ENCODE peak calls at places on chromosomes 13 and 19, in seven cellular contexts. B is IMR-90, W is endothelial cell of umbilical vein, K is HCT116, O is HepG2, S is K562, F is GM12878. C is an unnamed sample.

GRCh38 chr13:114128624-114129522 is 3.5 kb downstream of the RASA3 start:
- DNase-seq in F (peak; percentile 81), K (peak; percentile 72), S (peak; percentile 87), W (peak; percentile 96), B (peak; percentile 95), O (no peak), C (no peak)

GRCh38 chr13:86757236-86757978 is 913.8 kb upstream of the SLITRK5 start:
- DNase-seq in O (no peak), S (no peak), F (no peak), B (no peak), W (no peak), K (no peak), C (peak; percentile 31)

GRCh38 chr13:41608111-41608510 is 150.8 kb downstream of the RGCC start:
- DNase-seq in F (no peak), K (no peak), O (no peak), W (no peak), S (no peak), B (no peak), C (no peak)

GRCh38 chr19:56725829-56726424 is 54.4 kb upstream of the ZNF835 start:
- DNase-seq in S (no peak), F (no peak), B (no peak), W (no peak), O (no peak), K (no peak), C (no peak)

GRCh38 chr13:108920137-108920536 is 290.7 kb downstream of the MYO16 start:
- DNase-seq in O (no peak), K (no peak), B (no peak), W (no peak), S (no peak), F (no peak), C (no peak)

GRCh38 chr13:45441633-45442032 is 23.1 kb upstream of the COG3 start:
- DNase-seq in F (peak; percentile 60), W (peak; percentile 36), S (no peak), O (peak; percentile 70), B (peak; percentile 10), K (no peak), C (no peak)

GRCh38 chr19:42121666-42122069 is 10.6 kb downstream of the POU2F2 start:
- DNase-seq in B (peak; percentile 88), S (no peak), F (peak; percentile 52), W (peak; percentile 93), K (no peak), O (no peak), C (no peak)

GRCh38 chr19:16168465-16169081 is 4.8 kb downstream of the CIB3 start:
- DNase-seq in O (no peak), F (no peak), B (peak; percentile 50), K (no peak), W (no peak), S (peak; percentile 18), C (no peak)

GRCh38 chr19:48780684-48781391 is 25.5 kb downstream of the FGF21 start:
- DNase-seq in B (peak; percentile 58), S (peak; percentile 86), K (no peak), O (peak; percentile 88), F (peak; percentile 54), W (peak; percentile 43), C (no peak)

GRCh38 chr13:74194856-74195255 is 60.7 kb upstream of the KLF12 start:
- DNase-seq in B (no peak), O (no peak), K (no peak), F (no peak), W (no peak), S (no peak), C (no peak)

GRCh38 chr19:43362745-43363144 is 9.3 kb downstream of the CD177 start:
- DNase-seq in O (no peak), B (no peak), K (no peak), W (no peak), F (no peak), S (no peak), C (no peak)

GRCh38 chr13:27549406-27549981 is 70.8 kb downstream of the LNX2 start:
- DNase-seq in W (no peak), F (no peak), O (no peak), S (no peak), K (no peak), B (no peak), C (no peak)

GRCh38 chr13:39776439-39776838 is 121.0 kb downstream of the COG6 start:
- DNase-seq in S (no peak), K (no peak), O (no peak), F (no peak), B (peak; percentile 88), W (peak; percentile 77), C (no peak)

GRCh38 chr19:50050406-50051223 is 24.8 kb downstream of the ZNF473 start:
- DNase-seq in S (peak; percentile 90), B (peak; percentile 79), K (no peak), O (no peak), F (peak; percentile 23), W (peak; percentile 61), C (no peak)

GRCh38 chr19:45817725-45818301 is 2.7 kb upstream of the RSPH6A start:
- DNase-seq in F (no peak), K (no peak), S (no peak), W (no peak), O (no peak), B (no peak), C (no peak)

GRCh38 chr13:28451482-28452217 is 43.3 kb downstream of the FLT1 start:
- DNase-seq in S (peak; percentile 39), O (no peak), W (peak; percentile 92), F (no peak), B (no peak), K (no peak), C (no peak)

GRCh38 chr13:83980322-83980721 is 98.0 kb upstream of the SLITRK1 start:
- DNase-seq in S (no peak), O (no peak), K (no peak), W (no peak), B (peak; percentile 0), F (no peak), C (no peak)

GRCh38 chr13:103859952-103860351 is 793.7 kb upstream of the SLC10A2 start:
- DNase-seq in W (no peak), O (no peak), S (no peak), K (no peak), F (no peak), B (no peak), C (no peak)

GRCh38 chr13:30584332-30584731 is 33.4 kb upstream of the USPL1 start:
- DNase-seq in W (no peak), S (no peak), K (no peak), O (no peak), F (no peak), B (no peak), C (no peak)

GRCh38 chr13:61078976-61079770 is 336.5 kb downstream of the PCDH20 start:
- DNase-seq in O (no peak), W (no peak), K (no peak), F (no peak), B (no peak), S (no peak), C (no peak)

GRCh38 chr13:63773476-63773875 is 2357.8 kb upstream of the PCDH20 start:
- DNase-seq in B (no peak), F (no peak), O (no peak), W (no peak), S (no peak), K (no peak), C (no peak)

GRCh38 chr19:492091-492531 is 4.2 kb upstream of the MADCAM1 start:
- DNase-seq in W (no peak), B (no peak), O (no peak), F (no peak), S (peak; percentile 52), K (no peak), C (no peak)
- H3K9ac ChIP-seq in W (no peak overlapping the region), B (no peak overlapping the region), O (no peak overlapping the region), F (no peak overlapping the region), S (peak overlapping the region; percentile 35), K (no peak overlapping the region), C (no peak overlapping the region)

DNA sequence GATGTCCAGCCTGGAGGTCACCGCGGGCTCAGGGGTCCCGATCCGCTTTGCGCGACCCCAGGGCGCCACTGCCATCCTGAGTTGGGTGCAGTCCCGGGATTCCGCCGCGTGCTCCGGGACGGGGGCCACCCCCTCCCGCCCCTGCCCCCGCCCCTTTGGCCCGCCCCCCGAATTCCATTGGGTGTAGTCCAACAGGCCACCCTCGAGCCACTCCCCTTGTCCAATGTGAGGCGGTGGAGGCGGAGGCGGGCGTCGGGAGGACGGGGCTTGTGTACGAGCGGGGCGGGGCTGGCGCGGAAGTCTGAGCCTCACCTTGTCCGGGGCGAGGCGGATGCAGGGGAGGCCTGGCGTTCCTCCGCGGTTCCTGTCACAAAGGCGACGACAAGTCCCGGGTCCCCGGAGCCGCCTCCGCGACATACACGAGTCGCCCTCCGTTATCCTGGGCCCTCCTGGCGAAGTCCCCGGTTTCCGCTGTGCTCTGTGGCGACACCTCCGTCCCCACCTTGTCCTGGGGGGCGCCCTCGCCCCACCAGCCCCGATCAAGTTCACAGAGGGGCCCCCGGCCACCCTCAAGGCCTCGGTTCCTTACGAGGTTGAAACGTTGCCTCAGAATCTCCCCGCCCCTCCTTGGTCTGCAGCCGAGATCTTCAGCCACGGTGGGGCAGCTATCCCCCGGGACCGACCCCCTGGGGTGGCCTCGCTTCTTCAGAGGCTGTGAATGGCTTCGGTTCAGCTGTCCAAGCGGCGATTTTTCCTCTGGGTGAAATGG is 1.2 kb downstream of the LDLR start:
- DNase-seq in S (peak; percentile 98), F (peak; percentile 76), O (peak; percentile 92), B (peak; percentile 92), W (peak; percentile 91), K (peak; percentile 86), C (peak; percentile 83)
- TF ChIP-seq POLR2A in S (peak; percentile 71), F (peak; percentile 96), O (peak; percentile 98), B (peak; percentile 88), W (peak; percentile 68), K (peak; percentile 49), C (peak; percentile 70)

GRCh38 chr13:44311011-44311481 is 62.6 kb upstream of the SERP2 start:
- DNase-seq in K (no peak), F (no peak), W (no peak), B (peak; percentile 52), S (no peak), O (no peak), C (no peak)
- H3K9ac ChIP-seq in K (no peak overlapping the region), F (no peak overlapping the region), W (no peak overlapping the region), B (no peak overlapping the region), S (no peak overlapping the region), O (no peak overlapping the region), C (no peak overlapping the region)

DNA sequence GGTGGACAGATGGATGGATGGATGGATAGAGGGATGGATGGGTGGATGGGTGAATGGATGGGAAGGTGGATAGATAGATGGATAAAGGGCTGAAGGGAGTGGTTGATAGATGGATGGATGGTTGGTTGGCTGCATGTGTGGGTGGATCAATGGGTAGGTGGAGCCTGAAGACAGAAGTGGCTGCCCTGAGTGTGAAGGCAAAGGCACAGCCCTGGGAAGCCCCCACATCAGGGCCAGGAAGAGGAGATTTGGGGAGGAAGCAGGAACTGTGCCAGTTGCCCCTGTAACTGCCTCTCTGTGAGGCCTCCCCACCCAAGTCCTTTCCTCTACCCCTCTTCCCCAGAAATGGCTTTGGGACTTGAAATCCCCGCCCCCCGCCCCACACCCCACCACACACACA is 43.4 kb upstream of the NFIC start:
- DNase-seq in O (no peak), B (no peak), F (no peak), K (no peak), W (no peak), S (no peak), C (no peak)
- TF ChIP-seq POLR2A in O (no peak), B (no peak), F (no peak), K (no peak), W (no peak), S (no peak), C (no peak)

GRCh38 chr19:54207908-54208783 is 7.5 kb downstream of the RPS9 start:
- DNase-seq in O (peak; percentile 59), S (peak; percentile 94), B (peak; percentile 78), F (peak; percentile 84), K (no peak), W (peak; percentile 48), C (peak; percentile 64)
- H3K9ac ChIP-seq in O (peak overlapping the region; percentile 19), S (peak overlapping the region; percentile 90), B (no peak overlapping the region), F (no peak overlapping the region), K (peak overlapping the region; percentile 1), W (no peak overlapping the region), C (no peak overlapping the region)

GRCh38 chr13:23888658-23889597 is at the start of gene MIPEP:
- DNase-seq in B (peak; percentile 95), F (peak; percentile 79), W (peak; percentile 97), K (peak; percentile 88), S (peak; percentile 94), O (peak; percentile 90), C (peak; percentile 84)
- TF ChIP-seq POLR2A in B (peak; percentile 82), F (peak; percentile 79), W (no peak), K (peak; percentile 68), S (peak; percentile 59), O (peak; percentile 42), C (peak; percentile 75)

C was measured in H1.